ENCODE peak calls at places on chromosomes 13 and 19, in nine cellular contexts. J is sigmoid colon, W is endothelial cell of umbilical vein, H is transverse colon, B is SK-N-SH, C is H1, S is breast epithelium, R is stomach, M is Panc1. K is an unnamed sample.

GRCh38 chr13:23608704-23609413 is 38.6 kb downstream of the TNFRSF19 start:
- DNase-seq in M (no peak), R (no peak), J (peak), B (peak), C (no peak), W (peak), S (no peak), H (peak), K (no peak)

GRCh38 chr19:35495107-35496064 is 5.1 kb upstream of the KRTDAP start:
- DNase-seq in S (peak), J (peak), R (peak), H (peak), M (peak), B (peak), C (no peak), W (peak), K (peak)

GRCh38 chr13:97751477-97751876 is 202.0 kb upstream of the IPO5 start:
- DNase-seq in B (no peak), H (no peak), C (no peak), J (no peak), M (no peak), R (no peak), S (no peak), W (no peak), K (no peak)

GRCh38 chr19:37813340-37813739 is 34.0 kb upstream of the ZNF573 start:
- DNase-seq in C (no peak), B (no peak), M (no peak), J (no peak), R (no peak), W (no peak), H (no peak), S (no peak), K (no peak)

GRCh38 chr13:111957913-111958450 is 109.0 kb upstream of the SOX1 start:
- DNase-seq in J (no peak), C (no peak), S (no peak), W (no peak), R (peak), B (no peak), H (no peak), M (no peak), K (no peak)

GRCh38 chr19:9431475-9431874 is 3.9 kb downstream of the ZNF266 start:
- DNase-seq in M (peak), W (no peak), H (no peak), S (no peak), C (peak), B (peak), J (no peak), R (no peak), K (no peak)

GRCh38 chr13:34941835-34942731 is at the start of gene NBEA:
- DNase-seq in H (peak), B (peak), R (peak), M (no peak), S (peak), C (peak), W (peak), J (peak), K (peak)

GRCh38 chr19:32543107-32543900 is 37.7 kb upstream of the PDCD5 start:
- DNase-seq in R (no peak), J (no peak), H (no peak), W (no peak), M (no peak), B (no peak), S (no peak), C (no peak), K (no peak)

GRCh38 chr19:6115992-6116391 is 5.7 kb upstream of the RFX2 start:
- DNase-seq in R (no peak), W (no peak), M (no peak), B (no peak), S (no peak), H (no peak), C (no peak), J (no peak), K (no peak)

GRCh38 chr13:77377016-77377415 is 50.1 kb upstream of the MYCBP2 start:
- DNase-seq in W (no peak), R (no peak), C (no peak), H (no peak), B (no peak), S (no peak), M (no peak), J (no peak), K (no peak)

GRCh38 chr19:10203686-10204085 is 8.9 kb upstream of the DNMT1 start:
- DNase-seq in C (no peak), J (no peak), W (no peak), M (no peak), H (no peak), B (no peak), S (no peak), R (no peak), K (no peak)

GRCh38 chr19:12884926-12885748 is 1.9 kb downstream of the KLF1 start:
- DNase-seq in M (no peak), W (peak), B (peak), J (peak), R (peak), C (peak), S (peak), H (peak), K (peak)

GRCh38 chr13:29162638-29163037 is 342.5 kb downstream of the MTUS2 start:
- DNase-seq in W (no peak), R (no peak), J (no peak), M (no peak), B (no peak), H (no peak), C (no peak), S (no peak), K (no peak)

GRCh38 chr19:18543814-18544475 is 572 bp upstream of the FKBP8 start:
- DNase-seq in S (peak), J (peak), W (peak), B (no peak), C (no peak), H (peak), M (peak), R (peak), K (peak)
- TF ChIP-seq POLR2AphosphoS5 in S (no peak), J (peak), W (no peak), B (no peak), C (no peak), H (peak), M (no peak), R (no peak), K (no peak)

DNA sequence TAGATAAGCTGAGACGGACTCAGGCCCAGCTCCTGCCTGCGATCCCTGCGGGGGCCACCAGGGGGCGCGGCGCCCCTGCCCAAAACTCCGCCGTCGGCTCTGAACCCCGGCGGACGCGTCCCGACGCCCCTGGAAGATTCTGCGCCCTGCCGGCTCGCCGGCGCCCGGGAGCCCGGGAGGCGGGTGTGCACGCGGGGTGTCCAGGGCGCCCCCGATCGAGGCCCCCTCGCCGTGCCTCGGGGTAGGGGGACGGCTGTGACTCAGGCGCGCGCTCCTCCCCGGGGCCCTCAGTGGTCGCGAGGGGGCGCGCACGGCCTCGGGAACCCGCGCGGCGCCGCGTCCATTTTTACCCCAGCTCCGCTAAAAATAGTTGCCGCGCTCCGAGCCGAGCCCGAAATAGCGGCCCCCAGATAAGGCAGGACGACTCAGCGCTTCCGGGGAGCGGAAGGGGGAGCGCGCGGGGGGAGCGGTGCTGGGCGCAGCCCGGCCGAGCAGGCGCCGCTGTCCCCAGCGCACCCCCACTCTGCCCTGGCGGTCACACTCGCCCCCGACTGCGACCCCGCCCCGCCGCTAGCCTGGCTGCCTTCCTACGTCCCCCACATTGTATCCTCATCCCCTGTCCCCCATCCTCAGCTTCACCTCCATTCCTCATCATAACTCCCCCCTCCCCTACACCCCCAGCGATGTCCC is 16.0 kb upstream of the ERCC1 start:
- DNase-seq in M (no peak), R (peak), S (peak), H (peak), W (peak), C (no peak), B (peak), J (peak), K (peak)
- TF ChIP-seq POLR2AphosphoS5 in M (no peak), R (peak), S (peak), H (peak), W (peak), C (no peak), B (no peak), J (peak), K (no peak)

GRCh38 chr19:55212447-55212846 is 3.1 kb upstream of the PTPRH start:
- DNase-seq in C (no peak), R (no peak), S (no peak), M (no peak), J (no peak), H (peak), B (no peak), W (peak), K (no peak)

GRCh38 chr19:55213547-55213946 is 4.2 kb upstream of the PTPRH start:
- DNase-seq in C (no peak), B (no peak), H (no peak), J (no peak), M (no peak), S (no peak), R (no peak), W (no peak), K (no peak)

GRCh38 chr19:55220525-55220924 is 8.0 kb downstream of the TMEM86B start:
- DNase-seq in B (no peak), C (no peak), H (no peak), M (no peak), J (no peak), R (no peak), S (no peak), W (no peak), K (no peak)

GRCh38 chr19:55216461-55217198 is 7.3 kb upstream of the PTPRH start:
- DNase-seq in M (peak), B (peak), W (peak), R (peak), C (peak), J (peak), S (peak), H (peak), K (no peak)
- TF ChIP-seq POLR2AphosphoS5 in M (peak), B (peak), W (peak), R (peak), C (peak), J (peak), S (peak), H (peak), K (no peak)

GRCh38 chr19:1943661-1944087 is 2.7 kb downstream of the CSNK1G2 start:
- DNase-seq in R (no peak), W (no peak), M (no peak), S (no peak), H (no peak), C (no peak), J (peak), B (no peak), K (no peak)

GRCh38 chr19:1942934-1943555 is 2.1 kb downstream of the CSNK1G2 start:
- DNase-seq in J (no peak), B (no peak), C (no peak), H (no peak), M (no peak), W (peak), R (no peak), S (no peak), K (no peak)

GRCh38 chr19:1944088-1944915 is 3.3 kb downstream of the CSNK1G2 start:
- DNase-seq in S (no peak), M (no peak), H (peak), R (peak), W (no peak), J (peak), C (no peak), B (no peak), K (no peak)

GRCh38 chr19:1941146-1942077 is at the start of gene CSNK1G2:
- DNase-seq in B (no peak), J (no peak), S (peak), R (no peak), C (no peak), H (peak), W (no peak), M (no peak), K (no peak)

DNA sequence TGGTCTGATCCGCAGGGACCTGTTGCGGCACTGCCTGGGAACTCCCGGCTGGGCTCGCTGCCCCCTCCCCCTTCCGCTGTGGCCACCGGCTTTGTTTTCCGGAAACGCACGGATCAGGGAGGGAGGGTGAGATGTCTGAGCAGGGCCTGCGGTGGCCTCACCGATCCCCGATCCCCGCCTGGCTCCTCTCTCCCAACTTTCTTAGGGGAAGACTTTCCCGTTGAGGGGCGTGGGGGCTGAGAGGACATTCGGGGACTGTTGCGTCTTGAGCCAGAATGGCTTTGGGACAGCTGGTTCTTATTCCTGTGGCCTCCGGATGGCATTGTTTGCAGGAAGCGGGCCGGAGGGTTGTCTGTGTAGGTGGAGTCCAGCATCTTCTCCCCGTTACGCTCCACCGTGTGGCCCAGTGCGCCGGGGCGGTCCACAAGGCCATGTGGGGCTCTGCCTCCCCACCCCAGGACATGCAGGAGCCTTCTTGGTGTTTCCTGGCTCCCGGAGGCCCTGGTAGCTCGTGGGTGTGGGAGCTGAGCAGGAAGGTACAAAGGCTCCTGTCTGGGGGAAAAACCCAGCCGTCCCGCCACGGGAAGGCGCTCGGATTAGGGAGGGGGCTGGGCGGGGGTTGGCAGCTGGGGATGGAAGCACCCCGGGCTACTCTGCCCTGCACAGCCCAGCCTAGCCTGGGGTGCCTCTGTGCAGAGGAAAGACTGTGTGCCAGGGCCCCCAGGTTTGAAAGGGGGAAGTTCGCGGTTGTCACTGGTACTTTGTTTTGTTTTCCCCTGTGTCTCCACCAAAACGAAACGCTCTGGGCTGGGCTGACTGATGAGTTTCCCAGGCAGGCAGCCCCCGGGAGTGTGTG is 1.3 kb downstream of the CSNK1G2 start:
- DNase-seq in M (no peak), W (peak), B (peak), C (no peak), J (peak), H (peak), R (peak), S (peak), K (peak)
- TF ChIP-seq POLR2AphosphoS5 in M (no peak), W (no peak), B (no peak), C (no peak), J (no peak), H (no peak), R (peak), S (peak), K (no peak)

DNA sequence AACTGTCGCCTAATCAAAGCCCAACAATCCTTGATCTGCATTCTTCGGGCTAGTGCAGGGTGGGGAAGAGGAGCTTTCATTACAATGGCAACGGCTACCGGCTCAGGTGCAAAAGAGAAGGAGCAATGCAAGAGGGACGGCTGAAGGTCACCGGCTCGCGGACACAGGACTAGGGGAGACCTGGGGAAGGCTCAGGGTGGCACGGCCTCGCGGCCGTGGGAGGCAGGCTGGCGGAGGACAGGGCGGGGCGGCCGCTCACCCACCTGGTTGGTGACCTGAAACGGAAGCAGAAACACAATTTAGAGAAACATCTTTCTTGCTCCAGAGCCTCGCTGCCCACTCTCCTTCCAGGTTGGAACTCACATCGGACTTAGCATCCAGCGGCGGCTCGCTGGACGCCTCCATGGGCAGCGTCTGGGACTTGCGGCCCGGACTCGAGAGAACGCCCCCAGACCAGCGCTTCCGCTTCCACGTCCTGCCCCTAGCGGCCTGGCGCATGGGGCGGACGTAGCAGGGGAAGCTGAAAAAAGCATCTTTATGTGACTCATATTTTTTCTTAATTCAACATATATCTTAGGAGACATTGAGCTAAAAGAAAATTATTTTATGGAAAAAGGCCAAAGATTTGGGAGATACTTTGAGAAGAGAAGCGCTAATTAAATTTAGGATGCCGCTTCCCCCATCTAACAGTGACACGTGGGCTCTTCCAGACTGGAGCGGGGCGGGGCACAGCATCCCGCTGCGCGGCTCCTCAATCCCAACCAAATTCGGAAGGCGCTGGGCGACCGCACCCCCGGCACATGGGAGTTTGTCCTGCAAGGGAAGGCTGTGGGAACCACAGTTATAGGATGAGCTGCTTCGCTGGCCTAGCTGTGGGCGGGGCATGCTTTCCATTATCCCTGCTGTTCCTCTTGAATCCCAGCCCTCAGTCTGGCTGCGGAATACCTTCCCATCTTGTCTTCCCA is at the start of gene COMMD6:
- DNase-seq in H (peak), W (peak), S (peak), M (peak), B (peak), J (peak), R (peak), C (peak), K (peak)
- TF ChIP-seq POLR2AphosphoS5 in H (peak), W (peak), S (peak), M (peak), B (peak), J (peak), R (peak), C (peak), K (peak)

GRCh38 chr19:5048727-5049553 is 80.0 kb downstream of the KDM4B start:
- DNase-seq in B (peak), S (no peak), J (no peak), M (no peak), C (no peak), H (peak), W (peak), R (no peak), K (no peak)
- TF ChIP-seq POLR2AphosphoS5 in B (no peak), S (no peak), J (no peak), M (no peak), C (no peak), H (no peak), W (no peak), R (no peak), K (no peak)

K was measured in GM12891.